ENCODE peak calls at places on chromosomes 3 and 15, in seven cellular contexts. W is Peyer's patch; V is B cell; C is osteocyte; X is CD8-positive, alpha-beta T cell; I is heart left ventricle; T is HCT116. E is an unnamed sample.

GRCh38 chr3:195906865-195907729 is 1.3 kb downstream of the TNK2 start:
- DNase-seq in W (peak), V (peak), C (no peak), X (peak), I (peak), T (no peak), E (no peak)

GRCh38 chr15:57146394-57147140 is 228.1 kb downstream of the TCF12 start:
- DNase-seq in W (no peak), V (peak), C (no peak), X (no peak), I (no peak), T (peak), E (no peak)

GRCh38 chr3:196082471-196082971 is 631 bp upstream of the TFRC start:
- DNase-seq in W (no peak), V (no peak), C (no peak), X (no peak), I (no peak), T (no peak), E (no peak)

GRCh38 chr3:184685646-184686045 is 26.2 kb downstream of the MAGEF1 start:
- DNase-seq in W (no peak), V (no peak), C (no peak), X (no peak), I (no peak), T (no peak), E (no peak)

GRCh38 chr15:73328986-73329385 is 39.8 kb downstream of the HCN4 start:
- DNase-seq in W (no peak), V (no peak), C (no peak), X (no peak), I (no peak), T (no peak), E (no peak)

GRCh38 chr3:159988617-159989251 is at the start of gene IL12A:
- DNase-seq in W (peak), V (peak), C (peak), X (peak), I (peak), T (peak), E (peak)

GRCh38 chr3:194078046-194078445 is 57.9 kb upstream of the HES1 start:
- DNase-seq in W (no peak), V (no peak), C (no peak), X (no peak), I (no peak), T (no peak), E (no peak)

GRCh38 chr3:22916933-22917332 is 286.2 kb upstream of the UBE2E2 start:
- DNase-seq in W (no peak), V (no peak), C (no peak), X (no peak), I (no peak), T (no peak), E (no peak)

GRCh38 chr15:58517682-58518525 is 86.1 kb downstream of the LIPC start:
- DNase-seq in W (no peak), V (no peak), C (no peak), X (peak), I (no peak), T (no peak), E (no peak)

GRCh38 chr3:16548721-16549120 is 35.2 kb upstream of the RFTN1 start:
- DNase-seq in W (no peak), V (no peak), C (no peak), X (no peak), I (no peak), T (no peak), E (no peak)

GRCh38 chr3:153087595-153088566 is 74.1 kb upstream of the RAP2B start:
- DNase-seq in W (no peak), V (no peak), C (no peak), X (no peak), I (peak), T (no peak), E (no peak)

GRCh38 chr3:70919091-70919490 is 606.7 kb upstream of the MDFIC2 start:
- DNase-seq in W (no peak), V (no peak), C (no peak), X (no peak), I (no peak), T (no peak), E (no peak)

GRCh38 chr15:101381671-101382212 is 86.7 kb upstream of the SNRPA1 start:
- DNase-seq in W (no peak), V (no peak), C (no peak), X (no peak), I (no peak), T (no peak), E (no peak)

GRCh38 chr15:58590236-58590635 is 158.4 kb downstream of the LIPC start:
- DNase-seq in W (no peak), V (no peak), C (no peak), X (no peak), I (no peak), T (no peak), E (no peak)

GRCh38 chr3:27728195-27729087 is 6.3 kb upstream of the EOMES start:
- DNase-seq in W (no peak), V (no peak), C (peak), X (no peak), I (peak), T (no peak), E (no peak)

GRCh38 chr3:10238330-10238995 is 9.8 kb upstream of the TATDN2 start:
- DNase-seq in W (no peak), V (no peak), C (no peak), X (peak), I (no peak), T (no peak), E (no peak)

GRCh38 chr3:7854721-7855120 is 646.9 kb upstream of the LMCD1 start:
- DNase-seq in W (no peak), V (no peak), C (no peak), X (no peak), I (no peak), T (no peak), E (no peak)

GRCh38 chr3:77256584-77257488 is 216.9 kb downstream of the ROBO2 start:
- DNase-seq in W (no peak), V (no peak), C (no peak), X (no peak), I (no peak), T (no peak), E (no peak)

GRCh38 chr15:60353245-60353940 is 44.4 kb downstream of the ANXA2 start:
- DNase-seq in W (no peak), V (no peak), C (no peak), X (no peak), I (no peak), T (no peak), E (no peak)

GRCh38 chr15:29942144-29942543 is 119.9 kb upstream of the TJP1 start:
- DNase-seq in W (no peak), V (no peak), C (no peak), X (no peak), I (no peak), T (no peak), E (no peak)

GRCh38 chr15:58348095-58348812 is 83.5 kb upstream of the LIPC start:
- DNase-seq in W (no peak), V (no peak), C (no peak), X (no peak), I (no peak), T (no peak), E (no peak)

GRCh38 chr15:30670056-30670455 is 44.1 kb downstream of the ARHGAP11B start:
- DNase-seq in W (no peak), V (no peak), C (no peak), X (no peak), I (no peak), T (no peak), E (no peak)

GRCh38 chr15:31294067-31294466 is 32.6 kb upstream of the KLF13 start:
- DNase-seq in W (no peak), V (no peak), C (no peak), X (peak), I (no peak), T (no peak), E (peak)

GRCh38 chr3:163916596-163917560 is 1161.4 kb downstream of the SI start:
- DNase-seq in W (no peak), V (no peak), C (no peak), X (no peak), I (no peak), T (peak), E (no peak)

GRCh38 chr3:184757010-184757651 is 45.3 kb upstream of the MAGEF1 start:
- DNase-seq in W (no peak), V (no peak), C (no peak), X (no peak), I (peak), T (no peak), E (no peak)

GRCh38 chr3:55718475-55718874 is 231.4 kb upstream of the WNT5A start:
- DNase-seq in W (no peak), V (no peak), C (no peak), X (no peak), I (no peak), T (no peak), E (no peak)

GRCh38 chr3:46759239-46760152 is 41.8 kb upstream of the PRSS50 start:
- DNase-seq in W (no peak), V (no peak), C (no peak), X (no peak), I (no peak), T (no peak), E (no peak)

GRCh38 chr15:77497108-77497737 is 76.5 kb downstream of the HMG20A start:
- DNase-seq in W (no peak), V (no peak), C (peak), X (no peak), I (peak), T (no peak), E (no peak)

GRCh38 chr3:118527527-118528044 is 507.1 kb downstream of the IGSF11 start:
- DNase-seq in W (no peak), V (no peak), C (no peak), X (no peak), I (no peak), T (no peak), E (no peak)

GRCh38 chr3:33491697-33492096 is 51.5 kb upstream of the UBP1 start:
- DNase-seq in W (no peak), V (no peak), C (no peak), X (no peak), I (no peak), T (no peak), E (no peak)

GRCh38 chr15:56957812-56958406 is 39.5 kb downstream of the TCF12 start:
- DNase-seq in W (no peak), V (no peak), C (no peak), X (no peak), I (no peak), T (no peak), E (no peak)

GRCh38 chr15:71362987-71363968 is 248.0 kb downstream of the THSD4 start:
- DNase-seq in W (no peak), V (no peak), C (no peak), X (no peak), I (no peak), T (no peak), E (no peak)

GRCh38 chr15:72825831-72826230 is 42.3 kb upstream of the ADPGK start:
- DNase-seq in W (no peak), V (no peak), C (no peak), X (no peak), I (no peak), T (no peak), E (no peak)

GRCh38 chr3:186849392-186849975 is 7.0 kb downstream of the ADIPOQ start:
- DNase-seq in W (no peak), V (peak), C (no peak), X (no peak), I (no peak), T (peak), E (no peak)

GRCh38 chr3:7684193-7684592 is 817.4 kb upstream of the LMCD1 start:
- DNase-seq in W (no peak), V (no peak), C (no peak), X (no peak), I (no peak), T (no peak), E (no peak)

GRCh38 chr3:145124886-145125285 is 1036.1 kb downstream of the PLOD2 start:
- DNase-seq in W (no peak), V (no peak), C (no peak), X (no peak), I (no peak), T (no peak), E (no peak)

GRCh38 chr15:99305761-99306505 is 54.7 kb downstream of the LRRC28 start:
- DNase-seq in W (no peak), V (no peak), C (peak), X (no peak), I (peak), T (no peak), E (no peak)

GRCh38 chr15:34795267-34796081 is at the start of gene ACTC1:
- DNase-seq in W (no peak), V (no peak), C (peak), X (no peak), I (peak), T (no peak), E (no peak)

GRCh38 chr15:51223771-51224229 is 114.6 kb downstream of the CYP19A1 start:
- DNase-seq in W (no peak), V (no peak), C (no peak), X (no peak), I (no peak), T (peak), E (no peak)

DNA sequence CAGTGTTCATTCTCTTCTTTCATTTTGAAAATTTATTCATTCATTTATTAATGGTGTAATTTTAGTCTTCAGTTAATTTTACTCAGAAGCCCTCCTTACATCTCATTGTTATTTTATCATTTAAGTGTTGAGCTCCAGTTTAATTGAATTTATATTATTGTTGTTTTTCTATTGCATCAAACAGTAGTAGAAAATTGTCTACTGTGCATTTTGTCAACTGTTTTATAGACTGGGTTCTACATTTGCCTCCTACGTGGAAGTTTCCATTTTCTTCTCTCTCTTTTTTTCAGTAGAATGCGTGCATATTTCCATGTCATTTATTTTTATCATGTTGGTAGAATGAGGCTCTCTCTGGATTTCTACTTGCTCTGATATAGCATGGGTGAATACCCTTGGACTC is 487.4 kb downstream of the NR2F2 start:
- DNase-seq in W (no peak), V (no peak), C (no peak), X (no peak), I (no peak), T (no peak), E (no peak)
- TF ChIP-seq CTCF in W (no peak), V (no peak), C (no peak), X (no peak), I (no peak), T (no peak), E (no peak)

GRCh38 chr15:38251726-38252480 is 733 bp upstream of the SPRED1 start:
- DNase-seq in W (peak), V (peak), C (peak), X (peak), I (peak), T (peak), E (peak)
- TF ChIP-seq CTCF in W (no peak), V (no peak), C (no peak), X (no peak), I (peak), T (no peak), E (no peak)

GRCh38 chr3:127820221-127820870 is 2.0 kb downstream of the MGLL start:
- DNase-seq in W (no peak), V (no peak), C (no peak), X (no peak), I (no peak), T (no peak), E (no peak)
- TF ChIP-seq CTCF in W (peak), V (no peak), C (peak), X (no peak), I (no peak), T (no peak), E (peak)

DNA sequence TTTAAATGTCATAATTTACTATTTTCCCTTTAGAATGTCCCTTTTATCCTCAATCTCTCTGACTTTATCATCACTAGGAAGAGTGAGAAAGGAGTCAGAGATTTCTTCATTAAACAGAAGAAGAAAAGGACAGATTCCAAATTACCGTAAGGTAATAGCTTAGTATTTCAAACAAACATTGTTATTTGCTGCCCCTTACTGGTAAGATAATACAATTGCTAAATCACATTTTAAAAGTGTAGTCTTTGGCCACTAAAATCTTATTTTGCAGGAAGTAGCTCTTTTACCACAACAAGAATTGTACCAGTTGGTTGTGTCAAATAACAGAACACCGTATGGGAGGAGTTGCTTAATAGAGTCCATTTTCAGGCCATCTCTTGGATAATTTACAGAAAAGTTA is 53.7 kb downstream of the CGGBP1 start:
- DNase-seq in W (no peak), V (no peak), C (no peak), X (no peak), I (no peak), T (peak), E (no peak)
- TF ChIP-seq CTCF in W (peak), V (peak), C (peak), X (peak), I (peak), T (no peak), E (peak)

DNA sequence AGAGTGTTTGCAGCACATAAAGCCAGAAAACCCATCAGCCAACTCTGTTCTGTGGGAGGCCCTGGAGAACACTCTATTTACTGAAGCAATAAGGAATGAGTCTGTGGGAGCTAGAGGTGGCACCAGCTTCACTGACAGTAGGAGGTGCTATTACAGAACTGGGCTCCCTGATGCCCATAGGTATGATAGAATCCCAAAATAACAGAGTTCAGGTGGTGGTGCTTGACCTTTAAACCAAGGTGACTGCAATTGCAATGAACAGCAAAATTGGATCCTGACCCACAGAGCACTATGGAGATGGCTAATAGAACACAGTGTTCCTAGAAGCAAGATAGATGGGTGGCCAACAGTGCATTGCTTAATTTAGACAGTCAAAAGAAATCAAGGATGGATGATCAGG is 95.4 kb upstream of the RNU6-1 start:
- DNase-seq in W (no peak), V (no peak), C (no peak), X (no peak), I (no peak), T (no peak), E (no peak)
- TF ChIP-seq CTCF in W (no peak), V (no peak), C (no peak), X (no peak), I (no peak), T (no peak), E (no peak)

GRCh38 chr15:84904409-84904808 is 19.9 kb downstream of the SLC28A1 start:
- DNase-seq in W (no peak), V (no peak), C (no peak), X (no peak), I (no peak), T (no peak), E (no peak)
- TF ChIP-seq CTCF in W (no peak), V (no peak), C (no peak), X (no peak), I (no peak), T (no peak), E (no peak)

DNA sequence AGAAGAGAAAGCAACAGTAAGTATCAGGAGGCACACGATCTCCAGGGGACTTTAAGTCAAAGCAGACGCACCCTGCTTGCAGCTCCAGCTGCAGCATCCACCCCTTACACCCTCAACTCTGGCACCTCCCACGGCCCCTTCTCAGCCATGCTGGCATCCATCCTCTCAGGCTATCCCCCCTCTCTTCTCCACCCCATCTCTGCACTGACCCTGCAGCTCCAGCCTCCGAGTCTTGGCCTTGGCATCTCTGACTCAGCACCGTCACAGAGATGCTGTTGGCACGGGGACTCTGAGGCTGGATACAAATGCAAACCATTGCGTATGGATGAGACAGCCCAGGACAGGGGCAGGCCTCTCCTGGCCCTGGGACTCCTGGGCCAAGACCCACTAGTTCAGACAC is 18.5 kb upstream of the ZXDC start:
- DNase-seq in W (no peak), V (no peak), C (no peak), X (no peak), I (no peak), T (no peak), E (no peak)
- TF ChIP-seq CTCF in W (no peak), V (no peak), C (no peak), X (no peak), I (no peak), T (no peak), E (no peak)

DNA sequence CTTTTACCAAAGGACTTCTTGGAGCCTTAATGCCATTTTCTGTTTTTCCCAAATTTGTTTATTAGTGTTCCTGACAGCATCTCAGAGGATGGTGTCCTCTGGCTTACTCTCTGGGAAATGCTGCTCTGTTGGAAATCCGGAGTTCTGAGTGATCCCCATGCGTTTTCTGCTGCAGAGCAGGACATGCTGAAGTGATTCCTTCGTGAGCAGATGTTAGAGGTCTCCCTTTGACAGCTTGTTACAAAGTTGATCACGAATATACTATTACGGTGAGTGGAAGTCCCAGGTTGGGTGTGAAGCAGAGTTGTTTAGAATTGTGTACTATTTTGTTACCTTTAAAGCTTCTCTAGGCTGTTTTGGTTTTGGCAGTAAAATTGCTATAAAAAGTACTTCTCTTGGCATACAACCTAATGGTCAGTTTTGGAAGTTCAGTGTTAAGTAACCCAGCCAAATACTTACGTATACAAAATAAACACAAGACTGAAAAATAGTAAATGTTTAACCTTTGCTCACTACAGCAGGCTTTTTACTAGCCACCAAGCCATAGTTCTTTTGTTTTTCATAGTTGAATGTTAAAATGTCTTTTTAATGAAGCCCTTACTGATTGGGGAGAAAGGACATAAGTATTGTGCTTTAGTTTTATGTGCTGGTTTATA is 15.0 kb upstream of the GOLGA6L9 start:
- DNase-seq in W (no peak), V (no peak), C (no peak), X (no peak), I (no peak), T (no peak), E (no peak)
- TF ChIP-seq CTCF in W (no peak), V (no peak), C (peak), X (no peak), I (no peak), T (no peak), E (peak)

GRCh38 chr3:13152826-13153710 is 79.8 kb upstream of the IQSEC1 start:
- DNase-seq in W (no peak), V (no peak), C (no peak), X (no peak), I (no peak), T (no peak), E (no peak)
- TF ChIP-seq CTCF in W (no peak), V (no peak), C (no peak), X (no peak), I (no peak), T (no peak), E (no peak)